ENCODE peak calls at places on chromosomes 2 and 18, in six cellular contexts. U is A673; V is psoas muscle; K is heart right ventricle; L is stomach; T is CD8-positive, alpha-beta memory T cell. O is an unnamed sample. For H3K4me1, the result is how much of the 10 kb centered on the place peaks cover.

GRCh38 chr2:178455947-178456346 is 4.8 kb downstream of the PJVK start:
- DNase-seq in K (no peak), U (no peak), L (no peak), V (no peak), T (no peak), O (no peak)

GRCh38 chr2:6865346-6866238 is at the start of gene CMPK2:
- DNase-seq in U (peak), T (peak), V (peak), L (peak), K (peak), O (peak)

GRCh38 chr2:120820263-120820884 is 84.7 kb downstream of the GLI2 start:
- DNase-seq in K (no peak), V (peak), U (peak), T (no peak), L (no peak), O (peak)

GRCh38 chr2:29295843-29296242 is 180.6 kb downstream of the CLIP4 start:
- DNase-seq in U (peak), T (no peak), L (no peak), K (no peak), V (no peak), O (no peak)

GRCh38 chr2:195647302-195647701 is 9.7 kb upstream of the SLC39A10 start:
- DNase-seq in U (no peak), T (no peak), K (no peak), L (no peak), V (no peak), O (no peak)

GRCh38 chr2:121200011-121200347 is 85.0 kb downstream of the TFCP2L1 start:
- DNase-seq in L (no peak), K (no peak), U (no peak), V (peak), T (no peak), O (no peak)

GRCh38 chr2:235811446-235812184 is 317.8 kb downstream of the AGAP1 start:
- DNase-seq in K (no peak), V (no peak), T (no peak), U (no peak), L (no peak), O (no peak)

GRCh38 chr2:226483143-226483542 is 316.5 kb downstream of the IRS1 start:
- DNase-seq in V (no peak), T (no peak), L (no peak), U (no peak), K (no peak), O (no peak)

GRCh38 chr2:230692760-230693159 is 19.9 kb upstream of the CAB39 start:
- DNase-seq in T (no peak), U (no peak), L (no peak), V (no peak), K (no peak), O (no peak)

GRCh38 chr18:21389283-21389682 is 147.3 kb downstream of the GREB1L start:
- DNase-seq in T (no peak), K (no peak), V (no peak), L (no peak), U (no peak), O (no peak)

GRCh38 chr2:1491751-1492150 is 78.5 kb downstream of the TPO start:
- DNase-seq in U (no peak), L (peak), T (no peak), K (no peak), V (no peak), O (peak)

GRCh38 chr2:100791936-100792308 is 28.0 kb upstream of the NPAS2 start:
- DNase-seq in U (no peak), T (no peak), L (no peak), V (no peak), K (no peak), O (no peak)

GRCh38 chr18:63879684-63880083 is 7.8 kb upstream of the SERPINB2 start:
- DNase-seq in U (no peak), K (no peak), T (no peak), V (no peak), L (no peak), O (no peak)

GRCh38 chr18:59382388-59382787 is 23.3 kb upstream of the LMAN1 start:
- DNase-seq in K (no peak), V (no peak), L (no peak), T (no peak), U (no peak), O (no peak)

GRCh38 chr2:76270356-76270755 is 559.6 kb upstream of the GCFC2 start:
- DNase-seq in T (no peak), U (no peak), V (no peak), L (no peak), K (no peak), O (no peak)

GRCh38 chr2:186576614-186577013 is 13.2 kb upstream of the ITGAV start:
- DNase-seq in K (no peak), V (no peak), L (no peak), U (no peak), T (no peak), O (no peak)

GRCh38 chr2:233350708-233351107 is 3.6 kb upstream of the DGKD start:
- DNase-seq in T (no peak), V (no peak), K (no peak), L (no peak), U (peak), O (peak)

GRCh38 chr2:228689049-228689448 is 507.6 kb upstream of the SPHKAP start:
- DNase-seq in U (peak), K (no peak), V (no peak), T (no peak), L (no peak), O (no peak)

GRCh38 chr2:26482211-26483026 is 4.5 kb upstream of the OTOF start:
- DNase-seq in K (no peak), T (no peak), L (no peak), V (no peak), U (no peak), O (no peak)

GRCh38 chr18:35811896-35812295 is 160.6 kb upstream of the RMP24 start:
- DNase-seq in K (no peak), T (no peak), V (no peak), U (no peak), L (no peak), O (no peak)

GRCh38 chr18:41396861-41397260 is 558.2 kb upstream of the PIK3C3 start:
- DNase-seq in U (no peak), T (no peak), L (no peak), V (no peak), K (no peak), O (no peak)

GRCh38 chr18:7740815-7741214 is 173.7 kb downstream of the PTPRM start:
- DNase-seq in U (no peak), V (no peak), T (no peak), K (no peak), L (no peak), O (no peak)

GRCh38 chr2:196927318-196928225 is 1.1 kb upstream of the PGAP1 start:
- DNase-seq in V (no peak), T (no peak), U (peak), L (no peak), K (no peak), O (peak)

GRCh38 chr2:167127135-167127534 is 238.9 kb downstream of the XIRP2 start:
- DNase-seq in T (no peak), K (no peak), U (peak), V (no peak), L (no peak), O (no peak)

GRCh38 chr2:158926478-158926948 is 41.9 kb upstream of the TANC1 start:
- DNase-seq in U (no peak), T (no peak), V (no peak), L (no peak), K (no peak), O (peak)

GRCh38 chr2:168181825-168182224 is 65.6 kb downstream of the STK39 start:
- DNase-seq in V (no peak), K (no peak), T (no peak), L (no peak), U (no peak), O (no peak)

GRCh38 chr2:89797320-89798038 is 1106.0 kb downstream of the RPIA start:
- DNase-seq in K (no peak), T (no peak), U (no peak), V (no peak), L (no peak), O (no peak)

GRCh38 chr2:231970461-231970860 is 8.9 kb downstream of the DIS3L2 start:
- DNase-seq in L (no peak), K (no peak), V (no peak), T (no peak), U (no peak), O (no peak)

GRCh38 chr2:222399038-222399783 is 25.1 kb upstream of the SGPP2 start:
- DNase-seq in K (no peak), V (no peak), T (no peak), L (no peak), U (no peak), O (no peak)

GRCh38 chr2:18301421-18302139 is 258.9 kb downstream of the RDH14 start:
- DNase-seq in K (no peak), U (no peak), L (no peak), V (no peak), T (no peak), O (no peak)

GRCh38 chr2:226802573-226802972 is 3.0 kb upstream of the IRS1 start:
- DNase-seq in L (no peak), U (peak), K (no peak), V (no peak), T (no peak), O (no peak)

GRCh38 chr2:169173876-169174275 is 104.5 kb downstream of the DHRS9 start:
- DNase-seq in K (no peak), V (no peak), U (peak), T (no peak), L (no peak), O (no peak)

GRCh38 chr2:117128471-117128870 is 686.0 kb upstream of the DDX18 start:
- DNase-seq in K (no peak), V (no peak), T (no peak), L (no peak), U (no peak), O (no peak)

GRCh38 chr2:30639836-30640235 is 167.4 kb downstream of the CAPN13 start:
- DNase-seq in L (no peak), K (no peak), U (no peak), V (no peak), T (no peak), O (no peak)

GRCh38 chr18:46406539-46406932 is 250.5 kb downstream of the LOXHD1 start:
- DNase-seq in K (no peak), V (no peak), T (no peak), U (no peak), L (no peak), O (no peak)
- H3K4me1 ChIP-seq in K (under half), V (under half), T (under half), U (under half), L (under half), O (half or more)

GRCh38 chr2:68237976-68238580 is 14.3 kb downstream of the PPP3R1 start:
- DNase-seq in K (no peak), V (no peak), T (no peak), L (no peak), U (no peak), O (no peak)

GRCh38 chr2:68237404-68237803 is 14.9 kb downstream of the PPP3R1 start:
- DNase-seq in L (no peak), U (no peak), K (no peak), V (no peak), T (no peak), O (no peak)

GRCh38 chr2:68236080-68236734 is 16.1 kb downstream of the PPP3R1 start:
- DNase-seq in L (no peak), T (no peak), V (no peak), K (no peak), U (no peak), O (no peak)

GRCh38 chr2:68235090-68235489 is 17.2 kb downstream of the PPP3R1 start:
- DNase-seq in K (no peak), V (no peak), L (no peak), T (no peak), U (no peak), O (no peak)

DNA sequence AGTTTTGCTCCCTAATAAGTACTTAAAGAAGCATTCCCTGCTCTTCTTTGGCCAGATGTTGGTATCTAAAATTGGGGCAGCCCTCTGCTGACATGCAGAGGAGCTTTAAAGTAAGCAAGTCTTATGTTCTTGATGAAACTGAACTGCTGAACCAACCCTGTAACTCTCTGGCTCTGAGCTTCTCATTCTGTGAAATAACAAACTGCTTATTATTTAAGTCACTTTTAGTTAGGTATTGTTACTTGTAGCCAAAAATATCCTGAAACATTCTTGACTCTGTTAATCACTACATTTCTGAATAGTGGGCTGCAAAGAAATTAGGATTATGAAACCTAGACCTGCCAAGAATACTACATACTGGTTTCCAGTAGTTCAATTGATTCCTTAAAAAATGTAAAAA is 15.5 kb downstream of the PPP3R1 start:
- DNase-seq in U (no peak), L (no peak), T (no peak), K (no peak), V (no peak), O (no peak)
- H3K4me1 ChIP-seq in U (half or more), L (under half), T (half or more), K (half or more), V (half or more), O (under half)

GRCh38 chr2:109322111-109322510 is 193.1 kb downstream of the SH3RF3 start:
- DNase-seq in U (peak), K (peak), V (peak), L (peak), T (no peak), O (peak)
- H3K4me1 ChIP-seq in U (under half), K (half or more), V (half or more), L (under half), T (under half), O (half or more)

DNA sequence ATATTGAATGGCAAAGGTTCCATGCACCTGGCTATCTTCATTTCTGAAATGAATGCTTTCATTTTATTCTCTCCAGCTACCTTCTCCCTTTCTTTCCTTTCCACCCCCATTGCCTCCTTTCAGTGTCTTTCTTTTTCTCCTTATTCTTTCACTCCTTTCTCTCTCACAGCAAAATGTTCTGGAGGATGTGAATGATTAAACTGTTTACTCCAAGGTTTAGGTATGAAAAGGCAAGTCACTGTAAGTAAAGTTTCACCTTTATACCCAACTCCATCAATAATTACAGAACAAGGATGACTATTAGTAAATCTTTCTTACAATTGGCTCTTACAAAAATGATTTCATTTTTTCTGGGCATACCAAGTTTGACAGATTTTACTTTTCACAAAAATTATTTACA is 4.3 kb downstream of the PAX8 start:
- DNase-seq in K (no peak), V (no peak), T (no peak), U (no peak), L (no peak), O (no peak)
- H3K4me1 ChIP-seq in K (under half), V (under half), T (under half), U (under half), L (under half), O (under half)

GRCh38 chr2:42054657-42055430 is 7.0 kb downstream of the PKDCC start:
- DNase-seq in T (no peak), V (no peak), L (peak), K (no peak), U (no peak), O (no peak)
- H3K4me1 ChIP-seq in T (under half), V (half or more), L (half or more), K (half or more), U (under half), O (under half)

GRCh38 chr18:32868424-32868823 is 95.6 kb upstream of the KLHL14 start:
- DNase-seq in K (no peak), T (no peak), L (no peak), U (no peak), V (no peak), O (no peak)
- H3K4me1 ChIP-seq in K (under half), T (under half), L (under half), U (under half), V (under half), O (under half)

O was measured in SJSA1.